ENCODE peak calls at places on chromosomes 3 and 15, in four cellular contexts. One of them, this sample, is unnamed.

GRCh38 chr3:191390580-191390979 is 60.3 kb upstream of the UTS2B start:
- DNase-seq in tibial nerve: no peak
- DNase-seq in esophagus squamous epithelium: no peak
- DNase-seq in A549: no peak
- DNase-seq in this sample: no peak

GRCh38 chr15:63551400-63551799 is 45.8 kb upstream of the FBXL22 start:
- DNase-seq in tibial nerve: no peak
- DNase-seq in esophagus squamous epithelium: no peak
- DNase-seq in A549: no peak
- DNase-seq in this sample: no peak

GRCh38 chr15:90067953-90068613 is 34.2 kb downstream of the IDH2 start:
- DNase-seq in tibial nerve: no peak
- DNase-seq in esophagus squamous epithelium: no peak
- DNase-seq in A549: no peak
- DNase-seq in this sample: no peak

GRCh38 chr3:105832618-105833017 is 36.2 kb downstream of the CBLB start:
- DNase-seq in tibial nerve: no peak
- DNase-seq in A549: no peak
- DNase-seq in esophagus squamous epithelium: no peak
- DNase-seq in this sample: no peak

GRCh38 chr15:97806731-97807130 is 153.8 kb upstream of the ARRDC4 start:
- DNase-seq in tibial nerve: no peak
- DNase-seq in esophagus squamous epithelium: no peak
- DNase-seq in A549: no peak
- DNase-seq in this sample: no peak

GRCh38 chr15:56524915-56525314 is 60.0 kb upstream of the MNS1 start:
- DNase-seq in A549: no peak
- DNase-seq in esophagus squamous epithelium: no peak
- DNase-seq in tibial nerve: no peak
- DNase-seq in this sample: no peak

GRCh38 chr3:105394177-105394576 is 27.5 kb downstream of the ALCAM start:
- DNase-seq in esophagus squamous epithelium: no peak
- DNase-seq in tibial nerve: no peak
- DNase-seq in A549: no peak
- DNase-seq in this sample: no peak

GRCh38 chr3:159919873-159920272 is 68.8 kb upstream of the IL12A start:
- DNase-seq in esophagus squamous epithelium: no peak
- DNase-seq in A549: no peak
- DNase-seq in tibial nerve: no peak
- DNase-seq in this sample: no peak

GRCh38 chr3:189588061-189588817 is 43.0 kb upstream of the TP63 start:
- DNase-seq in tibial nerve: no peak
- DNase-seq in A549: peak; percentile 1
- DNase-seq in esophagus squamous epithelium: no peak
- DNase-seq in this sample: no peak

GRCh38 chr15:91471410-91471993 is 371.4 kb downstream of the SV2B start:
- DNase-seq in tibial nerve: no peak
- DNase-seq in esophagus squamous epithelium: no peak
- DNase-seq in A549: no peak
- DNase-seq in this sample: no peak

GRCh38 chr3:80770106-80771079 is 991.1 kb downstream of the GBE1 start:
- DNase-seq in A549: no peak
- DNase-seq in tibial nerve: no peak
- DNase-seq in esophagus squamous epithelium: no peak
- DNase-seq in this sample: peak; percentile 67

GRCh38 chr15:49852756-49853155 is 231.9 kb downstream of the DTWD1 start:
- DNase-seq in esophagus squamous epithelium: no peak
- DNase-seq in tibial nerve: no peak
- DNase-seq in A549: no peak
- DNase-seq in this sample: no peak

GRCh38 chr3:156109989-156110388 is 10.4 kb upstream of the KCNAB1 start:
- DNase-seq in A549: no peak
- DNase-seq in esophagus squamous epithelium: no peak
- DNase-seq in tibial nerve: no peak
- DNase-seq in this sample: no peak

GRCh38 chr3:37969601-37970100 is 20.9 kb upstream of the VILL start:
- DNase-seq in tibial nerve: no peak
- DNase-seq in A549: no peak
- DNase-seq in esophagus squamous epithelium: no peak
- DNase-seq in this sample: no peak

GRCh38 chr15:66901336-66902100 is 163.9 kb upstream of the SMAD3 start:
- DNase-seq in tibial nerve: no peak
- DNase-seq in esophagus squamous epithelium: no peak
- DNase-seq in A549: no peak
- DNase-seq in this sample: no peak

GRCh38 chr3:107756649-107757048 is 233.9 kb downstream of the BBX start:
- DNase-seq in A549: no peak
- DNase-seq in esophagus squamous epithelium: no peak
- DNase-seq in tibial nerve: no peak
- DNase-seq in this sample: no peak

GRCh38 chr3:46461971-46462910 is 2.5 kb downstream of the LTF start:
- DNase-seq in A549: no peak
- DNase-seq in tibial nerve: no peak
- DNase-seq in esophagus squamous epithelium: no peak
- DNase-seq in this sample: no peak

GRCh38 chr3:5678248-5678647 is 490.7 kb downstream of the EDEM1 start:
- DNase-seq in esophagus squamous epithelium: no peak
- DNase-seq in tibial nerve: no peak
- DNase-seq in A549: no peak
- DNase-seq in this sample: no peak

GRCh38 chr3:14915636-14916222 is 31.7 kb upstream of the NR2C2 start:
- DNase-seq in esophagus squamous epithelium: no peak
- DNase-seq in tibial nerve: peak; percentile 13
- DNase-seq in A549: no peak
- DNase-seq in this sample: peak; percentile 9

GRCh38 chr3:12662593-12663310 is 1.2 kb downstream of the RAF1 start:
- DNase-seq in esophagus squamous epithelium: no peak
- DNase-seq in tibial nerve: peak; percentile 13
- DNase-seq in A549: peak; percentile 28
- DNase-seq in this sample: peak; percentile 69

GRCh38 chr3:192444096-192444790 is 283.1 kb downstream of the FGF12 start:
- DNase-seq in tibial nerve: peak; percentile 50
- DNase-seq in esophagus squamous epithelium: no peak
- DNase-seq in A549: peak; percentile 47
- DNase-seq in this sample: peak; percentile 39

GRCh38 chr3:27721717-27722564 is at the start of gene EOMES:
- DNase-seq in A549: peak; percentile 86
- DNase-seq in esophagus squamous epithelium: no peak
- DNase-seq in tibial nerve: no peak
- DNase-seq in this sample: peak; percentile 63

GRCh38 chr3:141410861-141411771 is 42.8 kb downstream of the ZBTB38 start:
- DNase-seq in esophagus squamous epithelium: no peak
- DNase-seq in A549: no peak
- DNase-seq in tibial nerve: no peak
- DNase-seq in this sample: no peak

GRCh38 chr15:81351651-81352050 is 22.4 kb downstream of the TMC3 start:
- DNase-seq in A549: no peak
- DNase-seq in esophagus squamous epithelium: no peak
- DNase-seq in tibial nerve: no peak
- DNase-seq in this sample: no peak

GRCh38 chr3:102053375-102053989 is 204.2 kb downstream of the NFKBIZ start:
- DNase-seq in A549: peak; percentile 22
- DNase-seq in esophagus squamous epithelium: no peak
- DNase-seq in tibial nerve: no peak
- DNase-seq in this sample: no peak

GRCh38 chr15:75176404-75176761 is 25.3 kb upstream of the C15orf39 start:
- DNase-seq in tibial nerve: no peak
- DNase-seq in esophagus squamous epithelium: no peak
- DNase-seq in A549: no peak
- DNase-seq in this sample: no peak

GRCh38 chr3:185253645-185254410 is at the start of gene EHHADH:
- DNase-seq in esophagus squamous epithelium: no peak
- DNase-seq in tibial nerve: peak; percentile 32
- DNase-seq in A549: peak; percentile 64
- DNase-seq in this sample: peak; percentile 74

GRCh38 chr3:27127195-27127594 is 242.0 kb downstream of the NEK10 start:
- DNase-seq in A549: no peak
- DNase-seq in tibial nerve: no peak
- DNase-seq in esophagus squamous epithelium: no peak
- DNase-seq in this sample: no peak

GRCh38 chr3:125236331-125236903 is 23.9 kb upstream of the SLC12A8 start:
- DNase-seq in tibial nerve: no peak
- DNase-seq in A549: no peak
- DNase-seq in esophagus squamous epithelium: no peak
- DNase-seq in this sample: no peak

GRCh38 chr3:31009881-31010280 is 115.4 kb upstream of the GADL1 start:
- DNase-seq in A549: no peak
- DNase-seq in esophagus squamous epithelium: no peak
- DNase-seq in tibial nerve: no peak
- DNase-seq in this sample: no peak

GRCh38 chr3:127887321-127887720 is 27.7 kb upstream of the KBTBD12 start:
- DNase-seq in esophagus squamous epithelium: no peak
- DNase-seq in A549: no peak
- DNase-seq in tibial nerve: no peak
- DNase-seq in this sample: no peak

GRCh38 chr15:93247466-93248121 is 158.6 kb upstream of the RGMA start:
- DNase-seq in esophagus squamous epithelium: no peak
- DNase-seq in tibial nerve: no peak
- DNase-seq in A549: no peak
- DNase-seq in this sample: no peak

GRCh38 chr15:93243573-93243972 is 154.6 kb upstream of the RGMA start:
- DNase-seq in A549: no peak
- DNase-seq in esophagus squamous epithelium: no peak
- DNase-seq in tibial nerve: no peak
- DNase-seq in this sample: no peak

GRCh38 chr15:93245616-93246122 is 156.7 kb upstream of the RGMA start:
- DNase-seq in tibial nerve: peak; percentile 61
- DNase-seq in A549: no peak
- DNase-seq in esophagus squamous epithelium: no peak
- DNase-seq in this sample: no peak

GRCh38 chr15:93244691-93245615 is 155.9 kb upstream of the RGMA start:
- DNase-seq in A549: no peak
- DNase-seq in esophagus squamous epithelium: no peak
- DNase-seq in tibial nerve: no peak
- DNase-seq in this sample: no peak

GRCh38 chr15:93246266-93247242 is 157.5 kb upstream of the RGMA start:
- DNase-seq in A549: no peak
- DNase-seq in tibial nerve: no peak
- DNase-seq in esophagus squamous epithelium: no peak
- DNase-seq in this sample: no peak
- TF ChIP-seq POLR2A in A549: no peak
- TF ChIP-seq POLR2A in tibial nerve: no peak
- TF ChIP-seq POLR2A in esophagus squamous epithelium: no peak
- TF ChIP-seq POLR2A in this sample: no peak

GRCh38 chr3:152210697-152211096 is 58.0 kb upstream of the MBNL1 start:
- DNase-seq in esophagus squamous epithelium: no peak
- DNase-seq in tibial nerve: no peak
- DNase-seq in A549: no peak
- DNase-seq in this sample: no peak
- TF ChIP-seq POLR2A in esophagus squamous epithelium: no peak
- TF ChIP-seq POLR2A in tibial nerve: no peak
- TF ChIP-seq POLR2A in A549: no peak
- TF ChIP-seq POLR2A in this sample: no peak

GRCh38 chr3:53884623-53885022 is 2.7 kb upstream of the ACTR8 start:
- DNase-seq in tibial nerve: no peak
- DNase-seq in esophagus squamous epithelium: no peak
- DNase-seq in A549: no peak
- DNase-seq in this sample: no peak

GRCh38 chr3:53881691-53882593 is at the start of gene ACTR8:
- DNase-seq in A549: peak; percentile 52
- DNase-seq in tibial nerve: peak; percentile 68
- DNase-seq in esophagus squamous epithelium: peak; percentile 33
- DNase-seq in this sample: peak; percentile 90

GRCh38 chr3:53880396-53881345 is 1.3 kb downstream of the ACTR8 start:
- DNase-seq in A549: no peak
- DNase-seq in esophagus squamous epithelium: no peak
- DNase-seq in tibial nerve: no peak
- DNase-seq in this sample: no peak

GRCh38 chr3:53885239-53885638 is 3.3 kb upstream of the ACTR8 start:
- DNase-seq in esophagus squamous epithelium: no peak
- DNase-seq in tibial nerve: no peak
- DNase-seq in A549: no peak
- DNase-seq in this sample: no peak

GRCh38 chr3:53883008-53883407 is 1.1 kb upstream of the ACTR8 start:
- DNase-seq in tibial nerve: no peak
- DNase-seq in A549: no peak
- DNase-seq in esophagus squamous epithelium: no peak
- DNase-seq in this sample: peak; percentile 21
- TF ChIP-seq POLR2A in tibial nerve: no peak
- TF ChIP-seq POLR2A in A549: no peak
- TF ChIP-seq POLR2A in esophagus squamous epithelium: no peak
- TF ChIP-seq POLR2A in this sample: no peak

GRCh38 chr15:39362832-39363561 is 217.9 kb upstream of the THBS1 start:
- DNase-seq in esophagus squamous epithelium: no peak
- DNase-seq in A549: no peak
- DNase-seq in tibial nerve: no peak
- DNase-seq in this sample: no peak
- TF ChIP-seq POLR2A in esophagus squamous epithelium: no peak
- TF ChIP-seq POLR2A in A549: no peak
- TF ChIP-seq POLR2A in tibial nerve: no peak
- TF ChIP-seq POLR2A in this sample: no peak

GRCh38 chr15:65289261-65289854 is 2.7 kb upstream of the PARP16 start:
- DNase-seq in tibial nerve: no peak
- DNase-seq in A549: no peak
- DNase-seq in esophagus squamous epithelium: no peak
- DNase-seq in this sample: peak; percentile 74

GRCh38 chr15:65285291-65286068 is 1.2 kb downstream of the PARP16 start:
- DNase-seq in esophagus squamous epithelium: no peak
- DNase-seq in A549: no peak
- DNase-seq in tibial nerve: no peak
- DNase-seq in this sample: no peak

GRCh38 chr15:65286069-65286703 is 497 bp downstream of the PARP16 start:
- DNase-seq in esophagus squamous epithelium: no peak
- DNase-seq in A549: no peak
- DNase-seq in tibial nerve: no peak
- DNase-seq in this sample: peak; percentile 71

GRCh38 chr15:65287515-65287845 is 797 bp upstream of the PARP16 start:
- DNase-seq in tibial nerve: no peak
- DNase-seq in A549: no peak
- DNase-seq in esophagus squamous epithelium: no peak
- DNase-seq in this sample: peak; percentile 27

GRCh38 chr15:65286704-65287514 is at the start of gene PARP16:
- DNase-seq in tibial nerve: peak; percentile 75
- DNase-seq in esophagus squamous epithelium: peak; percentile 36
- DNase-seq in A549: peak; percentile 83
- DNase-seq in this sample: peak; percentile 94
- TF ChIP-seq POLR2A in tibial nerve: peak; percentile 90
- TF ChIP-seq POLR2A in esophagus squamous epithelium: no peak
- TF ChIP-seq POLR2A in A549: peak; percentile 70
- TF ChIP-seq POLR2A in this sample: peak; percentile 65